ENCODE peak calls at places on chromosomes 13 and 19, in five cellular contexts. F is BE2C; G is pancreas; K is CD8-positive, alpha-beta T cell; R is BJ. C is an unnamed sample.

GRCh38 chr13:109275848-109276247 is 510.5 kb downstream of the IRS2 start:
- DNase-seq in F (peak; percentile 28), G (peak; percentile 20), K (no peak), R (no peak), C (no peak)

GRCh38 chr13:41614671-41615519 is 157.5 kb downstream of the RGCC start:
- DNase-seq in F (no peak), G (no peak), K (no peak), R (no peak), C (no peak)

GRCh38 chr13:71829542-71829941 is 37.5 kb downstream of the DACH1 start:
- DNase-seq in F (no peak), G (no peak), K (no peak), R (no peak), C (no peak)

GRCh38 chr13:75318138-75318833 is 163.7 kb downstream of the TBC1D4 start:
- DNase-seq in F (no peak), G (no peak), K (no peak), R (no peak), C (no peak)

GRCh38 chr13:77034883-77035282 is 7.9 kb upstream of the FBXL3 start:
- DNase-seq in F (no peak), G (no peak), K (no peak), R (no peak), C (peak; percentile 34)

GRCh38 chr13:74052402-74052928 is 81.7 kb downstream of the KLF12 start:
- DNase-seq in F (no peak), G (no peak), K (no peak), R (no peak), C (no peak)

GRCh38 chr13:34627905-34628682 is 314.0 kb upstream of the NBEA start:
- DNase-seq in F (no peak), G (no peak), K (no peak), R (no peak), C (no peak)

GRCh38 chr13:29752175-29752574 is 98.2 kb downstream of the UBL3 start:
- DNase-seq in F (no peak), G (no peak), K (no peak), R (no peak), C (no peak)

GRCh38 chr13:23660249-23660648 is 90.0 kb downstream of the TNFRSF19 start:
- DNase-seq in F (no peak), G (no peak), K (no peak), R (no peak), C (no peak)

GRCh38 chr19:40775632-40776022 is 306 bp downstream of the MIA start:
- DNase-seq in F (no peak), G (no peak), K (no peak), R (no peak), C (no peak)

GRCh38 chr19:49579193-49579592 is 1.2 kb downstream of the NOSIP start:
- DNase-seq in F (no peak), G (no peak), K (no peak), R (no peak), C (no peak)

GRCh38 chr19:30551271-30551670 is 179.1 kb downstream of the ZNF536 start:
- DNase-seq in F (no peak), G (no peak), K (no peak), R (no peak), C (no peak)

GRCh38 chr19:1460033-1460995 is 10.4 kb downstream of the APC2 start:
- DNase-seq in F (no peak), G (peak; percentile 14), K (no peak), R (no peak), C (no peak)

GRCh38 chr19:33226550-33227241 is 1.0 kb upstream of the SLC7A10 start:
- DNase-seq in F (peak; percentile 18), G (no peak), K (no peak), R (no peak), C (no peak)

GRCh38 chr19:57803594-57804325 is 11.0 kb downstream of the ZNF552 start:
- DNase-seq in F (no peak), G (no peak), K (no peak), R (peak; percentile 34), C (peak; percentile 67)

GRCh38 chr13:102793583-102794355 is 5.0 kb downstream of the POGLUT2 start:
- DNase-seq in F (no peak), G (no peak), K (no peak), R (no peak), C (no peak)

GRCh38 chr19:33416307-33417215 is 43.1 kb downstream of the CEBPG start:
- DNase-seq in F (peak; percentile 90), G (no peak), K (peak; percentile 71), R (no peak), C (no peak)

DNA sequence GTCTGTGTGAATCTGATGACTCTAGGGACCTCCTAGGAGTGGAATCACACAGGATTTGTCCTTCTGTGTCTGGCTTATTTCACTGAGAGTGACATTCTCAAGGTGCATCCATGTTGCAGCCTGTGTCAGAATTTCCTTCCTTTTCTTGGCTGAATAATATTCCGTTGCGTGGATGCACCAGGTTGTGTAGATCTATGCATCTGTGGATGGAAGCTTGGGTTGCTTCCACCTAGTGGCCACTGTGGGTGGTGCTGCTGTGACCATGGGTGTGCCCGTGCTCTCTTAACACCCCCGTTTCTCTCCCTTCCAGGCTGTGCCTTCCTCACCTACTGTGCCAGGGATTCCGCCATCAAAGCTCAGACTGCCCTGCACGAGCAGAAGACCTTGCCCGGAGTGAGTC is 26.2 kb downstream of the CELF5 start:
- DNase-seq in F (no peak), G (no peak), K (peak; percentile 36), R (no peak), C (no peak)
- TF ChIP-seq CTCF in F (peak; percentile 56), G (peak; percentile 27), K (peak; percentile 71), R (peak; percentile 61), C (peak; percentile 59)

DNA sequence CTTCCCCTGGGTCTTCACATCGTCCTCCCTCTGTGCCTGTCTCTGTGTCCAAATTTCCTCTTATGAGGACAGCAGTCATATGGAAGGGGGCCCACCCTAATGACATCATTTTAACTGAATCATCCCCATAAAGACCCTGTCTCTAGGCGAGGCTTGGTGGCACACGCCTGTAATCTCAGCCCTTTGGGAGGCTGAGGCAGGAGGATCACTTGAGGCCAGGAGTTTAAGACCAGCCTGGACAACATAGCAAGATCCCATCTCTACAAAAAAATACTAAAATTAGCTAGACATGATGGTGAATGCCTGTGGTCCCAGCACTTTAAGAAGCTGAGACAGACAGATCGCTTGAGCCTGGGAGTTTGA is 4.8 kb downstream of the MYO9B start:
- DNase-seq in F (no peak), G (no peak), K (no peak), R (no peak), C (no peak)
- H3K4me3 ChIP-seq in F (peak overlapping the region; percentile 64), G (no peak overlapping the region), K (no peak overlapping the region), R (no peak overlapping the region), C (no peak overlapping the region)

GRCh38 chr19:35142531-35143230 is 374 bp upstream of the FXYD7 start:
- DNase-seq in F (peak; percentile 54), G (peak; percentile 81), K (peak; percentile 76), R (no peak), C (no peak)
- TF ChIP-seq CTCF in F (peak; percentile 38), G (peak; percentile 42), K (peak; percentile 58), R (peak; percentile 61), C (peak; percentile 51)

GRCh38 chr19:46303702-46304397 is 7.0 kb downstream of the HIF3A start:
- DNase-seq in F (peak; percentile 48), G (peak; percentile 85), K (no peak), R (no peak), C (no peak)
- H3K4me3 ChIP-seq in F (no peak overlapping the region), G (no peak overlapping the region), K (no peak overlapping the region), R (no peak overlapping the region), C (no peak overlapping the region)

GRCh38 chr13:111021270-111021669 is 93.8 kb upstream of the ARHGEF7 start:
- DNase-seq in F (no peak), G (no peak), K (no peak), R (no peak), C (no peak)

GRCh38 chr13:111022241-111022640 is 92.9 kb upstream of the ARHGEF7 start:
- DNase-seq in F (no peak), G (no peak), K (no peak), R (no peak), C (no peak)

GRCh38 chr13:111020546-111020945 is 94.6 kb upstream of the ARHGEF7 start:
- DNase-seq in F (no peak), G (no peak), K (no peak), R (no peak), C (no peak)

GRCh38 chr13:111017755-111018487 is 97.2 kb upstream of the ARHGEF7 start:
- DNase-seq in F (no peak), G (no peak), K (no peak), R (no peak), C (no peak)

GRCh38 chr13:111020021-111020420 is 95.1 kb upstream of the ARHGEF7 start:
- DNase-seq in F (no peak), G (no peak), K (no peak), R (no peak), C (no peak)
- TF ChIP-seq CTCF in F (no peak), G (no peak), K (no peak), R (no peak), C (no peak)

DNA sequence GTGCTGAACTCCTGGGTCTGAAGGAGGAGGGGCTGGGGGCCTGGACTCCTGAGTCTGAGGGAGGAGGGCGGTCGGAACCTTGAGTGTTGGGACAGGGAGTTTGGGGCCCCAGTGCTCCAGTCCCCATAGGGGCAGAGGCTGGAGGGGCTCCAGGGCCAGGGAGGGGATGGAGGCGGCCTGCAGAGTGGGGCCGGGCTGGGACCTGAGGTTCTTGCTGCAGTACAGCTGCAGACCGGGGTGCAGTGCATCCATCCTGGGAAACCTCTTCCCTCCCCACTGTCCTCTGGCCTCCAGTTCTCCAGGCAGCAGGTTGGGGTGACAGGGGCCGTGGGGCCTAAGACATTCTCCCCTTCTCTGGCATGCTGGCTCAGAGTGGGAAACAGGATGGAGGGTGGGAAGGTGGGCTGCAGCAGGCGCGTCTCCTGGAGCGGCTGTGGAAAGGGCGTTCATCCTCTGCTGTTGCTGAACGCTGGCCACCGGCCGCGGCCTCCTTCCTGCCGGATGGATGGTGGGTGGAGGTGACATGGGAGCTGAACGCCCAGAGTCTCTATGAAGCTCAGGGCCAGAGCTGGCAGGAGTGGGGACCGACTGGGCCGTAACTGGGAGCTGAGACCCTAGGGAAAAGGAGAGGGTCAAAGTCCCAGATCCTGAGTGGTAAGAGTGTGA is 1.6 kb downstream of the BRSK1 start:
- DNase-seq in F (no peak), G (no peak), K (no peak), R (no peak), C (no peak)
- H3K4me3 ChIP-seq in F (no peak overlapping the region), G (no peak overlapping the region), K (no peak overlapping the region), R (peak overlapping the region; percentile 57), C (peak overlapping the region; percentile 47)

GRCh38 chr13:91647361-91647970 is 249.0 kb downstream of the GPC5 start:
- DNase-seq in F (peak; percentile 61), G (no peak), K (no peak), R (no peak), C (no peak)
- TF ChIP-seq CTCF in F (peak; percentile 82), G (no peak), K (no peak), R (no peak), C (peak; percentile 4)

C was measured in AG09309.